ENCODE peak calls at places on chromosomes 1 and 21, in eight cellular contexts. One of them, this sample, is unnamed.

GRCh38 chr1:100445565-100445964 is 92.4 kb upstream of the GPR88 start:
- DNase-seq in prostate gland: no peak
- DNase-seq in upper lobe of right lung: no peak
- DNase-seq in IMR-90: no peak
- DNase-seq in choroid plexus epithelial cell: no peak
- DNase-seq in AG04450: no peak
- DNase-seq in left lung: no peak
- DNase-seq in GM12865: no peak
- DNase-seq in this sample: no peak

GRCh38 chr1:218717611-218718010 is 372.5 kb downstream of the TGFB2 start:
- DNase-seq in prostate gland: no peak
- DNase-seq in upper lobe of right lung: no peak
- DNase-seq in IMR-90: peak; percentile 81
- DNase-seq in choroid plexus epithelial cell: peak; percentile 62
- DNase-seq in AG04450: no peak
- DNase-seq in left lung: no peak
- DNase-seq in GM12865: no peak
- DNase-seq in this sample: peak; percentile 59

GRCh38 chr1:178323067-178323466 is 173.7 kb downstream of the CLEC20A start:
- DNase-seq in prostate gland: no peak
- DNase-seq in upper lobe of right lung: no peak
- DNase-seq in IMR-90: no peak
- DNase-seq in choroid plexus epithelial cell: no peak
- DNase-seq in AG04450: no peak
- DNase-seq in left lung: no peak
- DNase-seq in GM12865: no peak
- DNase-seq in this sample: no peak

GRCh38 chr1:109397451-109398342 is at the start of gene SORT1:
- DNase-seq in prostate gland: peak; percentile 82
- DNase-seq in upper lobe of right lung: peak; percentile 94
- DNase-seq in IMR-90: peak; percentile 83
- DNase-seq in choroid plexus epithelial cell: peak; percentile 90
- DNase-seq in AG04450: peak; percentile 78
- DNase-seq in left lung: peak; percentile 94
- DNase-seq in GM12865: peak; percentile 67
- DNase-seq in this sample: peak; percentile 80

GRCh38 chr1:230080834-230081233 is 13.8 kb downstream of the GALNT2 start:
- DNase-seq in prostate gland: no peak
- DNase-seq in upper lobe of right lung: no peak
- DNase-seq in IMR-90: no peak
- DNase-seq in choroid plexus epithelial cell: no peak
- DNase-seq in AG04450: no peak
- DNase-seq in left lung: no peak
- DNase-seq in GM12865: no peak
- DNase-seq in this sample: no peak

GRCh38 chr1:100670083-100670482 is 49.5 kb upstream of the VCAM1 start:
- DNase-seq in prostate gland: no peak
- DNase-seq in upper lobe of right lung: no peak
- DNase-seq in IMR-90: peak; percentile 51
- DNase-seq in choroid plexus epithelial cell: no peak
- DNase-seq in AG04450: peak; percentile 7
- DNase-seq in left lung: no peak
- DNase-seq in GM12865: no peak
- DNase-seq in this sample: no peak

GRCh38 chr1:147292635-147293251 is 50.3 kb downstream of the CHD1L start:
- DNase-seq in prostate gland: no peak
- DNase-seq in upper lobe of right lung: no peak
- DNase-seq in IMR-90: peak; percentile 99
- DNase-seq in choroid plexus epithelial cell: peak; percentile 79
- DNase-seq in AG04450: peak; percentile 86
- DNase-seq in left lung: no peak
- DNase-seq in GM12865: no peak
- DNase-seq in this sample: peak; percentile 87

GRCh38 chr21:15210235-15210678 is 145.5 kb upstream of the NRIP1 start:
- DNase-seq in prostate gland: no peak
- DNase-seq in upper lobe of right lung: peak; percentile 83
- DNase-seq in IMR-90: no peak
- DNase-seq in choroid plexus epithelial cell: peak; percentile 27
- DNase-seq in AG04450: no peak
- DNase-seq in left lung: peak; percentile 78
- DNase-seq in GM12865: no peak
- DNase-seq in this sample: peak; percentile 44

GRCh38 chr1:227437495-227438008 is 119.3 kb upstream of the CDC42BPA start:
- DNase-seq in prostate gland: no peak
- DNase-seq in upper lobe of right lung: no peak
- DNase-seq in IMR-90: peak; percentile 68
- DNase-seq in choroid plexus epithelial cell: peak; percentile 79
- DNase-seq in AG04450: no peak
- DNase-seq in left lung: no peak
- DNase-seq in GM12865: peak; percentile 11
- DNase-seq in this sample: peak; percentile 84

GRCh38 chr1:208231929-208232360 is 12.2 kb downstream of the PLXNA2 start:
- DNase-seq in prostate gland: no peak
- DNase-seq in upper lobe of right lung: no peak
- DNase-seq in IMR-90: peak; percentile 87
- DNase-seq in choroid plexus epithelial cell: peak; percentile 78
- DNase-seq in AG04450: peak; percentile 59
- DNase-seq in left lung: peak; percentile 67
- DNase-seq in GM12865: no peak
- DNase-seq in this sample: peak; percentile 54

GRCh38 chr1:23010734-23011449 is 4.8 kb downstream of the TEX46 start:
- DNase-seq in prostate gland: no peak
- DNase-seq in upper lobe of right lung: no peak
- DNase-seq in IMR-90: peak; percentile 56
- DNase-seq in choroid plexus epithelial cell: peak; percentile 63
- DNase-seq in AG04450: no peak
- DNase-seq in left lung: no peak
- DNase-seq in GM12865: no peak
- DNase-seq in this sample: peak; percentile 55

GRCh38 chr1:26861286-26861701 is 1.7 kb upstream of the SFN start:
- DNase-seq in prostate gland: no peak
- DNase-seq in upper lobe of right lung: no peak
- DNase-seq in IMR-90: peak; percentile 46
- DNase-seq in choroid plexus epithelial cell: peak; percentile 56
- DNase-seq in AG04450: no peak
- DNase-seq in left lung: no peak
- DNase-seq in GM12865: no peak
- DNase-seq in this sample: peak; percentile 29

GRCh38 chr1:221829327-221830011 is 87.6 kb upstream of the DUSP10 start:
- DNase-seq in prostate gland: no peak
- DNase-seq in upper lobe of right lung: no peak
- DNase-seq in IMR-90: peak; percentile 97
- DNase-seq in choroid plexus epithelial cell: peak; percentile 94
- DNase-seq in AG04450: peak; percentile 70
- DNase-seq in left lung: no peak
- DNase-seq in GM12865: peak; percentile 21
- DNase-seq in this sample: peak; percentile 89

GRCh38 chr1:171188388-171189266 is 3.5 kb downstream of the FMO2 start:
- DNase-seq in prostate gland: peak; percentile 23
- DNase-seq in upper lobe of right lung: no peak
- DNase-seq in IMR-90: peak; percentile 65
- DNase-seq in choroid plexus epithelial cell: peak; percentile 84
- DNase-seq in AG04450: peak; percentile 20
- DNase-seq in left lung: no peak
- DNase-seq in GM12865: peak; percentile 71
- DNase-seq in this sample: peak; percentile 89

GRCh38 chr1:110677526-110677925 is 2.8 kb upstream of the KCNA3 start:
- DNase-seq in prostate gland: no peak
- DNase-seq in upper lobe of right lung: no peak
- DNase-seq in IMR-90: no peak
- DNase-seq in choroid plexus epithelial cell: no peak
- DNase-seq in AG04450: no peak
- DNase-seq in left lung: no peak
- DNase-seq in GM12865: no peak
- DNase-seq in this sample: no peak

GRCh38 chr1:205232945-205233397 is 5.2 kb downstream of the TMCC2 start:
- DNase-seq in prostate gland: no peak
- DNase-seq in upper lobe of right lung: no peak
- DNase-seq in IMR-90: no peak
- DNase-seq in choroid plexus epithelial cell: no peak
- DNase-seq in AG04450: no peak
- DNase-seq in left lung: no peak
- DNase-seq in GM12865: peak; percentile 45
- DNase-seq in this sample: no peak

GRCh38 chr1:172727956-172728603 is 69.2 kb downstream of the FASLG start:
- DNase-seq in prostate gland: no peak
- DNase-seq in upper lobe of right lung: no peak
- DNase-seq in IMR-90: peak; percentile 29
- DNase-seq in choroid plexus epithelial cell: peak; percentile 53
- DNase-seq in AG04450: no peak
- DNase-seq in left lung: no peak
- DNase-seq in GM12865: peak; percentile 81
- DNase-seq in this sample: peak; percentile 30

GRCh38 chr1:77562596-77563154 is 119.8 kb downstream of the ZZZ3 start:
- DNase-seq in prostate gland: no peak
- DNase-seq in upper lobe of right lung: no peak
- DNase-seq in IMR-90: no peak
- DNase-seq in choroid plexus epithelial cell: no peak
- DNase-seq in AG04450: no peak
- DNase-seq in left lung: no peak
- DNase-seq in GM12865: no peak
- DNase-seq in this sample: no peak

GRCh38 chr1:154427173-154428139 is 22.3 kb downstream of the IL6R start:
- DNase-seq in prostate gland: peak; percentile 71
- DNase-seq in upper lobe of right lung: no peak
- DNase-seq in IMR-90: peak; percentile 44
- DNase-seq in choroid plexus epithelial cell: peak; percentile 68
- DNase-seq in AG04450: no peak
- DNase-seq in left lung: no peak
- DNase-seq in GM12865: no peak
- DNase-seq in this sample: peak; percentile 73

GRCh38 chr1:159827549-159827948 is 876 bp downstream of the SLAMF8 start:
- DNase-seq in prostate gland: no peak
- DNase-seq in upper lobe of right lung: no peak
- DNase-seq in IMR-90: no peak
- DNase-seq in choroid plexus epithelial cell: no peak
- DNase-seq in AG04450: no peak
- DNase-seq in left lung: no peak
- DNase-seq in GM12865: peak; percentile 21
- DNase-seq in this sample: no peak

GRCh38 chr1:182795563-182796228 is 6.1 kb downstream of the NPL start:
- DNase-seq in prostate gland: peak; percentile 21
- DNase-seq in upper lobe of right lung: no peak
- DNase-seq in IMR-90: no peak
- DNase-seq in choroid plexus epithelial cell: peak; percentile 33
- DNase-seq in AG04450: no peak
- DNase-seq in left lung: no peak
- DNase-seq in GM12865: no peak
- DNase-seq in this sample: no peak

GRCh38 chr1:147073062-147073432 is 99.2 kb downstream of the PRKAB2 start:
- DNase-seq in prostate gland: no peak
- DNase-seq in upper lobe of right lung: no peak
- DNase-seq in IMR-90: no peak
- DNase-seq in choroid plexus epithelial cell: no peak
- DNase-seq in AG04450: no peak
- DNase-seq in left lung: no peak
- DNase-seq in GM12865: no peak
- DNase-seq in this sample: no peak

GRCh38 chr1:213061263-213061662 is 10.2 kb downstream of the RPS6KC1 start:
- DNase-seq in prostate gland: no peak
- DNase-seq in upper lobe of right lung: no peak
- DNase-seq in IMR-90: no peak
- DNase-seq in choroid plexus epithelial cell: no peak
- DNase-seq in AG04450: no peak
- DNase-seq in left lung: no peak
- DNase-seq in GM12865: no peak
- DNase-seq in this sample: no peak
- TF ChIP-seq CTCF in prostate gland: no peak
- TF ChIP-seq CTCF in upper lobe of right lung: no peak
- TF ChIP-seq CTCF in IMR-90: no peak
- TF ChIP-seq CTCF in choroid plexus epithelial cell: no peak
- TF ChIP-seq CTCF in AG04450: no peak
- TF ChIP-seq CTCF in left lung: no peak
- TF ChIP-seq CTCF in GM12865: peak; percentile 2
- TF ChIP-seq CTCF in this sample: no peak

DNA sequence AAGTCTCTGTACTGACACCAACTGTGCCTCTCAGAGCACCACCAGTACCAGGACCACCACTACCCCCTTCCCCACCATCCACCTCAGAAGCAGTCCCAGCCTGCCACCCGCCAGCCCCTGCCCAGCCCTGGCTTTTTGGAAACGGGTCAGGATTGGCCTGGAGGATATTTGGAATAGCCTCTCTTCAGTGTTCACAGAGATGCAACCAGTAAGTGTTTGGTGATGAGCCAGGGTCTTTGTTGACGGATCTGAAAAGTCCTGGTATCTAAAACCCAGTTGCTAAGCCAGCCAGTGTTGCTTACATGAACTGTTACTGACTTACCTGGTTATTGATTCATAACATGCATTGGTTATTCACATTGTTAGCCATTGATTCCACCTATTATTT is 1.1 kb downstream of the C1orf56 start:
- DNase-seq in prostate gland: no peak
- DNase-seq in upper lobe of right lung: no peak
- DNase-seq in IMR-90: no peak
- DNase-seq in choroid plexus epithelial cell: no peak
- DNase-seq in AG04450: no peak
- DNase-seq in left lung: no peak
- DNase-seq in GM12865: no peak
- DNase-seq in this sample: no peak
- H3K4me3 ChIP-seq in prostate gland: peak overlapping the region; percentile 66
- H3K4me3 ChIP-seq in upper lobe of right lung: peak overlapping the region; percentile 92
- H3K4me3 ChIP-seq in IMR-90: peak overlapping the region; percentile 65
- H3K4me3 ChIP-seq in choroid plexus epithelial cell: peak overlapping the region; percentile 75
- H3K4me3 ChIP-seq in AG04450: peak overlapping the region; percentile 78
- H3K4me3 ChIP-seq in left lung: peak overlapping the region; percentile 66
- H3K4me3 ChIP-seq in GM12865: peak overlapping the region; percentile 79
- H3K4me3 ChIP-seq in this sample: peak overlapping the region; percentile 72

DNA sequence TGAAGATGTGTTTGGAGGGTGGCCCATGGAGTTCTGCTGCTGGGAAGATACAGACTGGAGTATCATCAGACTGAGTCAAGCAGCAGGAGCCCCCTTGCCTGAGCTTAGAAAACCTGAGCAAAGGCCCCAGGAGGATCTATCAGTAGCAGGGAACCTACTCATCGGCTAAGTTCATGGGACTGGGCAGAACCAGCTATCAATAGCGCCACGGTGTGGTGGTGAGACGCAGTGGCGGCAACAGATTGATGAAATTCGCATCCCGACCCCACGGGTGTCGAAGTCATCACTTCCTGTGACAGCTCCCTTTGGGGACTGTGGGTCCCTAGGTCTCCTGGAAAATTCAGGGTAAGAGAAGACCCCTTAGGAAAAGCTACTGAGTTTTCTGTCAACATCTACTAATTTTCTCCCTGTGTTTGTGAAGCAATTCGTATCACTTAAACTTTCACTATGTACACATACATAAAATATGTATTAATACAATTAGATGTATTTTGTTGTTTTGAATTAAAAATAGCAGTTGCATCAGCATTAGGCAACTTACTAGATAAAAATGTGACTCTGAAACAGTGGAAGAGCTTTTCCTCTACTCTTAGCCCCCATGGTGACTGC is 7.1 kb upstream of the CACNA1S start:
- DNase-seq in prostate gland: no peak
- DNase-seq in upper lobe of right lung: no peak
- DNase-seq in IMR-90: peak; percentile 36
- DNase-seq in choroid plexus epithelial cell: peak; percentile 68
- DNase-seq in AG04450: no peak
- DNase-seq in left lung: no peak
- DNase-seq in GM12865: peak; percentile 52
- DNase-seq in this sample: peak; percentile 48
- TF ChIP-seq CTCF in prostate gland: peak; percentile 21
- TF ChIP-seq CTCF in upper lobe of right lung: peak; percentile 59
- TF ChIP-seq CTCF in IMR-90: peak; percentile 52
- TF ChIP-seq CTCF in choroid plexus epithelial cell: peak; percentile 85
- TF ChIP-seq CTCF in AG04450: peak; percentile 58
- TF ChIP-seq CTCF in left lung: peak; percentile 28
- TF ChIP-seq CTCF in GM12865: peak; percentile 83
- TF ChIP-seq CTCF in this sample: peak; percentile 72

GRCh38 chr21:42309753-42310213 is 5.4 kb downstream of the TFF3 start:
- DNase-seq in prostate gland: peak; percentile 35
- DNase-seq in upper lobe of right lung: peak; percentile 79
- DNase-seq in IMR-90: peak; percentile 5
- DNase-seq in choroid plexus epithelial cell: peak; percentile 34
- DNase-seq in AG04450: no peak
- DNase-seq in left lung: peak; percentile 86
- DNase-seq in GM12865: peak; percentile 46
- DNase-seq in this sample: peak; percentile 31
- H3K4me3 ChIP-seq in prostate gland: no peak overlapping the region
- H3K4me3 ChIP-seq in upper lobe of right lung: no peak overlapping the region
- H3K4me3 ChIP-seq in IMR-90: no peak overlapping the region
- H3K4me3 ChIP-seq in choroid plexus epithelial cell: no peak overlapping the region
- H3K4me3 ChIP-seq in AG04450: no peak overlapping the region
- H3K4me3 ChIP-seq in left lung: no peak overlapping the region
- H3K4me3 ChIP-seq in GM12865: no peak overlapping the region
- H3K4me3 ChIP-seq in this sample: no peak overlapping the region